ENCODE peak calls at places on chromosomes 12 and 14, in eight cellular contexts. One of them, this sample, is unnamed.

GRCh38 chr12:110001596-110001995 is 2.4 kb downstream of the ANKRD13A start:
- DNase-seq in HT1080: peak
- DNase-seq in globus pallidus: no peak
- DNase-seq in BJ: peak
- DNase-seq in COR-L47: no peak
- DNase-seq in WTC11: no peak
- DNase-seq in HuH-7: no peak
- DNase-seq in amniotic stem cell: no peak
- DNase-seq in this sample: no peak

GRCh38 chr12:108912361-108912760 is 32.5 kb downstream of the DAO start:
- DNase-seq in HT1080: no peak
- DNase-seq in globus pallidus: no peak
- DNase-seq in BJ: no peak
- DNase-seq in COR-L47: no peak
- DNase-seq in WTC11: no peak
- DNase-seq in HuH-7: no peak
- DNase-seq in amniotic stem cell: no peak
- DNase-seq in this sample: no peak

GRCh38 chr14:57378661-57379060 is 11.7 kb upstream of the NAA30 start:
- DNase-seq in HT1080: no peak
- DNase-seq in globus pallidus: no peak
- DNase-seq in BJ: no peak
- DNase-seq in COR-L47: no peak
- DNase-seq in WTC11: no peak
- DNase-seq in HuH-7: no peak
- DNase-seq in amniotic stem cell: no peak
- DNase-seq in this sample: no peak

GRCh38 chr14:54683882-54684794 is 117.2 kb downstream of the SAMD4A start:
- DNase-seq in HT1080: peak
- DNase-seq in globus pallidus: no peak
- DNase-seq in BJ: peak
- DNase-seq in COR-L47: no peak
- DNase-seq in WTC11: peak
- DNase-seq in HuH-7: no peak
- DNase-seq in amniotic stem cell: peak
- DNase-seq in this sample: no peak

GRCh38 chr12:27922591-27923139 is 49.9 kb downstream of the PTHLH start:
- DNase-seq in HT1080: peak
- DNase-seq in globus pallidus: peak
- DNase-seq in BJ: no peak
- DNase-seq in COR-L47: no peak
- DNase-seq in WTC11: no peak
- DNase-seq in HuH-7: no peak
- DNase-seq in amniotic stem cell: peak
- DNase-seq in this sample: no peak

GRCh38 chr12:109868182-109869051 is 11.9 kb downstream of the GLTP start:
- DNase-seq in HT1080: no peak
- DNase-seq in globus pallidus: no peak
- DNase-seq in BJ: peak
- DNase-seq in COR-L47: no peak
- DNase-seq in WTC11: no peak
- DNase-seq in HuH-7: no peak
- DNase-seq in amniotic stem cell: no peak
- DNase-seq in this sample: no peak

GRCh38 chr12:46523863-46524770 is 151.5 kb upstream of the SLC38A2 start:
- DNase-seq in HT1080: peak
- DNase-seq in globus pallidus: no peak
- DNase-seq in BJ: peak
- DNase-seq in COR-L47: no peak
- DNase-seq in WTC11: no peak
- DNase-seq in HuH-7: no peak
- DNase-seq in amniotic stem cell: peak
- DNase-seq in this sample: no peak

GRCh38 chr12:94147377-94147990 is 893 bp upstream of the PLXNC1 start:
- DNase-seq in HT1080: no peak
- DNase-seq in globus pallidus: no peak
- DNase-seq in BJ: no peak
- DNase-seq in COR-L47: no peak
- DNase-seq in WTC11: no peak
- DNase-seq in HuH-7: no peak
- DNase-seq in amniotic stem cell: no peak
- DNase-seq in this sample: no peak

GRCh38 chr12:53560386-53560785 is 53.1 kb upstream of the NPFF start:
- DNase-seq in HT1080: no peak
- DNase-seq in globus pallidus: no peak
- DNase-seq in BJ: peak
- DNase-seq in COR-L47: no peak
- DNase-seq in WTC11: no peak
- DNase-seq in HuH-7: no peak
- DNase-seq in amniotic stem cell: peak
- DNase-seq in this sample: no peak

GRCh38 chr12:74598819-74599218 is 61.2 kb downstream of the ATXN7L3B start:
- DNase-seq in HT1080: peak
- DNase-seq in globus pallidus: no peak
- DNase-seq in BJ: no peak
- DNase-seq in COR-L47: no peak
- DNase-seq in WTC11: no peak
- DNase-seq in HuH-7: no peak
- DNase-seq in amniotic stem cell: no peak
- DNase-seq in this sample: no peak

GRCh38 chr14:24013654-24014514 is 25.2 kb downstream of the DHRS4L2 start:
- DNase-seq in HT1080: peak
- DNase-seq in globus pallidus: peak
- DNase-seq in BJ: peak
- DNase-seq in COR-L47: peak
- DNase-seq in WTC11: peak
- DNase-seq in HuH-7: peak
- DNase-seq in amniotic stem cell: peak
- DNase-seq in this sample: peak

GRCh38 chr12:47734725-47735480 is 9.6 kb upstream of the ENDOU start:
- DNase-seq in HT1080: no peak
- DNase-seq in globus pallidus: peak
- DNase-seq in BJ: no peak
- DNase-seq in COR-L47: no peak
- DNase-seq in WTC11: peak
- DNase-seq in HuH-7: no peak
- DNase-seq in amniotic stem cell: no peak
- DNase-seq in this sample: no peak

GRCh38 chr14:29536886-29537511 is 390.6 kb downstream of the PRKD1 start:
- DNase-seq in HT1080: peak
- DNase-seq in globus pallidus: peak
- DNase-seq in BJ: no peak
- DNase-seq in COR-L47: peak
- DNase-seq in WTC11: no peak
- DNase-seq in HuH-7: no peak
- DNase-seq in amniotic stem cell: no peak
- DNase-seq in this sample: peak